ENCODE peak calls at places on chromosomes 5 and 9, in four cellular contexts. G, N, T and Z are unnamed samples.

GRCh38 chr9:136292591-136293448 is 11.1 kb downstream of the CCDC187 start:
- DNase-seq in G (no peak), T (no peak), N (no peak), Z (no peak)

GRCh38 chr5:96807099-96807654 is 568 bp downstream of the ERAP1 start:
- DNase-seq in G (peak), T (peak), N (peak), Z (peak)

GRCh38 chr9:29741169-29741568 is 2167.9 kb upstream of the C9orf72 start:
- DNase-seq in T (no peak), N (no peak), G (no peak), Z (no peak)

GRCh38 chr5:27328480-27328879 is 290.1 kb upstream of the CDH9 start:
- DNase-seq in T (no peak), G (peak), N (peak), Z (peak)

GRCh38 chr5:1298067-1298551 is 3.2 kb upstream of the TERT start:
- DNase-seq in N (no peak), G (no peak), T (no peak), Z (no peak)

GRCh38 chr9:120443489-120443888 is 136.5 kb downstream of the CDK5RAP2 start:
- DNase-seq in N (peak), G (peak), T (no peak), Z (no peak)

GRCh38 chr5:137498301-137498735 is 808 bp downstream of the SPOCK1 start:
- DNase-seq in G (no peak), T (no peak), N (peak), Z (no peak)

GRCh38 chr9:74742176-74742575 is 145.5 kb downstream of the TRPM6 start:
- DNase-seq in G (no peak), N (no peak), T (no peak), Z (peak)

GRCh38 chr5:8176101-8176693 is 307.2 kb downstream of the MTRR start:
- DNase-seq in N (no peak), G (no peak), T (no peak), Z (no peak)

GRCh38 chr5:44645502-44645901 is 163.2 kb upstream of the MRPS30 start:
- DNase-seq in G (no peak), N (no peak), T (no peak), Z (no peak)

GRCh38 chr9:122821278-122821952 is 7.0 kb downstream of the PDCL start:
- DNase-seq in G (peak), N (no peak), T (peak), Z (no peak)

GRCh38 chr5:140324041-140324833 is 21.3 kb upstream of the PFDN1 start:
- DNase-seq in N (no peak), G (peak), T (no peak), Z (no peak)

GRCh38 chr5:80248378-80248777 is 7.5 kb downstream of the SERINC5 start:
- DNase-seq in N (no peak), G (no peak), T (no peak), Z (no peak)

GRCh38 chr9:23551171-23551795 is 274.8 kb downstream of the ELAVL2 start:
- DNase-seq in T (no peak), N (peak), G (no peak), Z (no peak)

GRCh38 chr5:91145233-91145620 is 237.9 kb downstream of the ARRDC3 start:
- DNase-seq in G (no peak), T (no peak), N (no peak), Z (no peak)

GRCh38 chr9:36874921-36875320 is 159.1 kb downstream of the PAX5 start:
- DNase-seq in G (peak), N (peak), T (no peak), Z (no peak)

GRCh38 chr5:133398646-133399081 is 213.7 kb downstream of the FSTL4 start:
- DNase-seq in N (no peak), T (no peak), G (no peak), Z (no peak)

GRCh38 chr5:124102491-124102890 is 590.5 kb downstream of the CSNK1G3 start:
- DNase-seq in G (peak), N (peak), T (no peak), Z (no peak)

GRCh38 chr5:106956187-106956586 is 714.5 kb downstream of the EFNA5 start:
- DNase-seq in T (no peak), N (no peak), G (no peak), Z (no peak)

GRCh38 chr5:64333891-64334290 is 168.2 kb downstream of the RNF180 start:
- DNase-seq in T (no peak), G (no peak), N (no peak), Z (no peak)

GRCh38 chr9:89000973-89001916 is 10.0 kb downstream of the S1PR3 start:
- DNase-seq in N (peak), T (peak), G (peak), Z (peak)

GRCh38 chr9:15390200-15390599 is 32.5 kb upstream of the SNAPC3 start:
- DNase-seq in G (no peak), T (no peak), N (no peak), Z (no peak)

GRCh38 chr5:170917113-170917512 is 55.3 kb downstream of the RANBP17 start:
- DNase-seq in N (no peak), T (no peak), G (no peak), Z (peak)

GRCh38 chr9:4739587-4740372 is 1.2 kb downstream of the AK3 start:
- DNase-seq in T (no peak), G (peak), N (peak), Z (peak)

GRCh38 chr9:4796988-4797956 is 4.5 kb downstream of the RCL1 start:
- DNase-seq in N (peak), T (no peak), G (peak), Z (peak)

GRCh38 chr5:168423478-168423877 is 62.8 kb upstream of the RARS1 start:
- DNase-seq in T (no peak), N (no peak), G (no peak), Z (no peak)

GRCh38 chr9:136979769-136980587 is 2.7 kb downstream of the PTGDS start:
- DNase-seq in G (no peak), T (no peak), N (no peak), Z (no peak)

GRCh38 chr9:88922091-88922490 is 69.2 kb upstream of the S1PR3 start:
- DNase-seq in G (no peak), T (no peak), N (peak), Z (no peak)

GRCh38 chr5:137734962-137735530 is 843 bp downstream of the KLHL3 start:
- DNase-seq in G (peak), T (peak), N (peak), Z (no peak)

GRCh38 chr5:136174021-136174659 is 18.8 kb downstream of the SMIM32 start:
- DNase-seq in T (no peak), N (peak), G (peak), Z (peak)